ENCODE peak calls at places on chromosomes 11 and 22, in five cellular contexts. P is cardiac muscle cell, C is mesendoderm, G is brain microvascular endothelial cell, Z is BE2C. L is an unnamed sample.

GRCh38 chr22:29641781-29642355 is 38.4 kb downstream of the NF2 start:
- DNase-seq in P (no peak), C (no peak), G (no peak), Z (no peak), L (no peak)

GRCh38 chr11:118922745-118923627 is 2.7 kb downstream of the BCL9L start:
- DNase-seq in P (no peak), C (no peak), G (no peak), Z (no peak), L (no peak)

GRCh38 chr22:36790648-36791047 is 14.7 kb upstream of the IFT27 start:
- DNase-seq in P (no peak), C (peak), G (no peak), Z (no peak), L (no peak)

GRCh38 chr22:29816539-29816938 is 21.5 kb downstream of the ASCC2 start:
- DNase-seq in P (no peak), C (no peak), G (no peak), Z (peak), L (no peak)

GRCh38 chr11:8207080-8208000 is 38.5 kb upstream of the RIC3 start:
- DNase-seq in P (peak), C (peak), G (no peak), Z (no peak), L (no peak)

GRCh38 chr22:31278643-31279326 is 13.5 kb downstream of the PIK3IP1 start:
- DNase-seq in P (no peak), C (no peak), G (no peak), Z (no peak), L (no peak)

GRCh38 chr11:45884596-45885185 is 760 bp upstream of the MAPK8IP1 start:
- DNase-seq in P (no peak), C (no peak), G (no peak), Z (no peak), L (no peak)

GRCh38 chr11:110712643-110713468 is 619 bp upstream of the ARHGAP20 start:
- DNase-seq in P (peak), C (peak), G (peak), Z (no peak), L (peak)

GRCh38 chr11:14980854-14981253 is 8.7 kb upstream of the CALCA start:
- DNase-seq in P (peak), C (no peak), G (peak), Z (no peak), L (peak)

GRCh38 chr22:43479311-43479710 is 67.5 kb downstream of the MPPED1 start:
- DNase-seq in P (no peak), C (no peak), G (no peak), Z (no peak), L (no peak)

GRCh38 chr22:49298834-49299750 is 528.6 kb downstream of the BRD1 start:
- DNase-seq in P (no peak), C (no peak), G (no peak), Z (no peak), L (no peak)

GRCh38 chr11:64675417-64676252 is 47.4 kb downstream of the NRXN2 start:
- DNase-seq in P (peak), C (no peak), G (peak), Z (peak), L (peak)

GRCh38 chr22:49907807-49908206 is 10.4 kb downstream of the ALG12 start:
- DNase-seq in P (no peak), C (no peak), G (no peak), Z (no peak), L (no peak)

GRCh38 chr11:95149659-95150294 is 60.1 kb downstream of the ENDOD1 start:
- DNase-seq in P (peak), C (peak), G (no peak), Z (no peak), L (peak)

GRCh38 chr11:125257185-125257584 is 92.6 kb downstream of the PKNOX2 start:
- DNase-seq in P (peak), C (peak), G (no peak), Z (no peak), L (no peak)

GRCh38 chr11:125207866-125208425 is 43.4 kb downstream of the PKNOX2 start:
- DNase-seq in P (no peak), C (no peak), G (peak), Z (no peak), L (no peak)

GRCh38 chr11:61689164-61689496 is 8.9 kb downstream of the DAGLA start:
- DNase-seq in P (no peak), C (no peak), G (no peak), Z (no peak), L (no peak)

GRCh38 chr11:2517386-2518064 is 72.7 kb downstream of the KCNQ1 start:
- DNase-seq in P (no peak), C (no peak), G (no peak), Z (peak), L (no peak)

GRCh38 chr22:42300286-42301071 is 30.0 kb upstream of the TCF20 start:
- DNase-seq in P (no peak), C (peak), G (no peak), Z (no peak), L (no peak)

GRCh38 chr11:111185259-111185658 is 60.3 kb upstream of the POU2AF2 start:
- DNase-seq in P (no peak), C (no peak), G (no peak), Z (no peak), L (peak)

GRCh38 chr22:20232781-20233180 is 35.3 kb downstream of the RTN4R start:
- DNase-seq in P (no peak), C (no peak), G (no peak), Z (no peak), L (no peak)

GRCh38 chr22:31790240-31790639 is 36.4 kb downstream of the DEPDC5 start:
- DNase-seq in P (no peak), C (no peak), G (no peak), Z (no peak), L (no peak)

GRCh38 chr11:120031612-120032600 is 106.0 kb downstream of the TRIM29 start:
- DNase-seq in P (no peak), C (no peak), G (no peak), Z (no peak), L (no peak)

GRCh38 chr11:63573881-63574855 is 11.0 kb upstream of the PLAAT2 start:
- DNase-seq in P (peak), C (peak), G (peak), Z (no peak), L (peak)

L was measured in myocyte.